ENCODE peak calls at places on chromosomes 13 and 19, in seven cellular contexts. One of them, this sample, is unnamed.

GRCh38 chr13:91346848-91347211 is 657 bp upstream of the MIR17HG start:
- DNase-seq in IMR-90: no peak
- DNase-seq in mesenchymal stem cell: peak; percentile 35
- DNase-seq in H1: no peak
- DNase-seq in mesendoderm: peak; percentile 64
- DNase-seq in trophoblast cell: peak; percentile 1
- DNase-seq in H9: peak; percentile 38
- DNase-seq in this sample: peak; percentile 14

GRCh38 chr13:30422056-30422914 is at the start of gene UBE2L5:
- DNase-seq in IMR-90: peak; percentile 74
- DNase-seq in mesenchymal stem cell: peak; percentile 82
- DNase-seq in H1: peak; percentile 78
- DNase-seq in mesendoderm: peak; percentile 87
- DNase-seq in trophoblast cell: peak; percentile 77
- DNase-seq in H9: peak; percentile 89
- DNase-seq in this sample: peak; percentile 66

GRCh38 chr19:21608571-21608970 is 103.2 kb downstream of the ZNF429 start:
- DNase-seq in IMR-90: no peak
- DNase-seq in mesenchymal stem cell: no peak
- DNase-seq in H1: no peak
- DNase-seq in mesendoderm: no peak
- DNase-seq in trophoblast cell: no peak
- DNase-seq in H9: no peak
- DNase-seq in this sample: no peak

GRCh38 chr13:29850213-29850898 is at the start of gene UBL3:
- DNase-seq in IMR-90: peak; percentile 95
- DNase-seq in mesenchymal stem cell: peak; percentile 98
- DNase-seq in H1: peak; percentile 87
- DNase-seq in mesendoderm: peak; percentile 99
- DNase-seq in trophoblast cell: peak; percentile 92
- DNase-seq in H9: peak; percentile 98
- DNase-seq in this sample: peak; percentile 96

GRCh38 chr13:46656786-46657185 is 103.8 kb downstream of the LRCH1 start:
- DNase-seq in IMR-90: no peak
- DNase-seq in mesenchymal stem cell: no peak
- DNase-seq in H1: no peak
- DNase-seq in mesendoderm: no peak
- DNase-seq in trophoblast cell: no peak
- DNase-seq in H9: no peak
- DNase-seq in this sample: no peak

GRCh38 chr19:56333506-56333905 is 18.9 kb upstream of the ZSCAN5A start:
- DNase-seq in IMR-90: peak; percentile 56
- DNase-seq in mesenchymal stem cell: peak; percentile 70
- DNase-seq in H1: peak; percentile 49
- DNase-seq in mesendoderm: peak; percentile 61
- DNase-seq in trophoblast cell: peak; percentile 42
- DNase-seq in H9: no peak
- DNase-seq in this sample: no peak

GRCh38 chr19:31312004-31312403 is 37.2 kb downstream of the TSHZ3 start:
- DNase-seq in IMR-90: peak; percentile 87
- DNase-seq in mesenchymal stem cell: peak; percentile 92
- DNase-seq in H1: no peak
- DNase-seq in mesendoderm: no peak
- DNase-seq in trophoblast cell: no peak
- DNase-seq in H9: no peak
- DNase-seq in this sample: no peak

GRCh38 chr19:48627865-48628314 is 8.6 kb downstream of the SPHK2 start:
- DNase-seq in IMR-90: no peak
- DNase-seq in mesenchymal stem cell: no peak
- DNase-seq in H1: no peak
- DNase-seq in mesendoderm: no peak
- DNase-seq in trophoblast cell: no peak
- DNase-seq in H9: peak; percentile 28
- DNase-seq in this sample: no peak

GRCh38 chr19:17996826-17997316 is 11.1 kb upstream of the ARRDC2 start:
- DNase-seq in IMR-90: peak; percentile 52
- DNase-seq in mesenchymal stem cell: peak; percentile 73
- DNase-seq in H1: peak; percentile 99
- DNase-seq in mesendoderm: peak; percentile 68
- DNase-seq in trophoblast cell: peak; percentile 79
- DNase-seq in H9: peak; percentile 84
- DNase-seq in this sample: peak; percentile 78

GRCh38 chr19:10782795-10783194 is 53.2 kb downstream of the TMED1 start:
- DNase-seq in IMR-90: no peak
- DNase-seq in mesenchymal stem cell: no peak
- DNase-seq in H1: no peak
- DNase-seq in mesendoderm: no peak
- DNase-seq in trophoblast cell: no peak
- DNase-seq in H9: no peak
- DNase-seq in this sample: no peak

GRCh38 chr19:33797821-33798633 is 1.4 kb downstream of the KCTD15 start:
- DNase-seq in IMR-90: peak; percentile 33
- DNase-seq in mesenchymal stem cell: peak; percentile 65
- DNase-seq in H1: peak; percentile 74
- DNase-seq in mesendoderm: peak; percentile 77
- DNase-seq in trophoblast cell: no peak
- DNase-seq in H9: peak; percentile 77
- DNase-seq in this sample: peak; percentile 61

GRCh38 chr13:94009696-94010095 is 469.8 kb downstream of the DCT start:
- DNase-seq in IMR-90: peak; percentile 64
- DNase-seq in mesenchymal stem cell: no peak
- DNase-seq in H1: no peak
- DNase-seq in mesendoderm: no peak
- DNase-seq in trophoblast cell: no peak
- DNase-seq in H9: no peak
- DNase-seq in this sample: no peak

GRCh38 chr19:38203197-38203596 is 20.8 kb downstream of the DPF1 start:
- DNase-seq in IMR-90: no peak
- DNase-seq in mesenchymal stem cell: no peak
- DNase-seq in H1: no peak
- DNase-seq in mesendoderm: no peak
- DNase-seq in trophoblast cell: no peak
- DNase-seq in H9: peak; percentile 24
- DNase-seq in this sample: no peak

GRCh38 chr13:73268306-73268705 is 209.5 kb downstream of the KLF5 start:
- DNase-seq in IMR-90: peak; percentile 65
- DNase-seq in mesenchymal stem cell: peak; percentile 57
- DNase-seq in H1: no peak
- DNase-seq in mesendoderm: no peak
- DNase-seq in trophoblast cell: no peak
- DNase-seq in H9: no peak
- DNase-seq in this sample: no peak

GRCh38 chr19:46639356-46640061 is 3.5 kb upstream of the GNG8 start:
- DNase-seq in IMR-90: peak; percentile 58
- DNase-seq in mesenchymal stem cell: peak; percentile 89
- DNase-seq in H1: no peak
- DNase-seq in mesendoderm: peak; percentile 74
- DNase-seq in trophoblast cell: no peak
- DNase-seq in H9: no peak
- DNase-seq in this sample: no peak

GRCh38 chr13:30766957-30767603 is 31.7 kb downstream of the ALOX5AP start:
- DNase-seq in IMR-90: no peak
- DNase-seq in mesenchymal stem cell: no peak
- DNase-seq in H1: no peak
- DNase-seq in mesendoderm: no peak
- DNase-seq in trophoblast cell: no peak
- DNase-seq in H9: no peak
- DNase-seq in this sample: no peak

GRCh38 chr19:47124937-47125668 is 5.5 kb upstream of the SAE1 start:
- DNase-seq in IMR-90: peak; percentile 78
- DNase-seq in mesenchymal stem cell: peak; percentile 82
- DNase-seq in H1: no peak
- DNase-seq in mesendoderm: peak; percentile 93
- DNase-seq in trophoblast cell: no peak
- DNase-seq in H9: peak; percentile 69
- DNase-seq in this sample: peak; percentile 76

GRCh38 chr19:37969695-37970094 is 62.7 kb downstream of the SIPA1L3 start:
- DNase-seq in IMR-90: no peak
- DNase-seq in mesenchymal stem cell: no peak
- DNase-seq in H1: no peak
- DNase-seq in mesendoderm: no peak
- DNase-seq in trophoblast cell: no peak
- DNase-seq in H9: no peak
- DNase-seq in this sample: no peak

GRCh38 chr13:113059891-113060290 is 45.7 kb upstream of the F7 start:
- DNase-seq in IMR-90: no peak
- DNase-seq in mesenchymal stem cell: no peak
- DNase-seq in H1: no peak
- DNase-seq in mesendoderm: no peak
- DNase-seq in trophoblast cell: no peak
- DNase-seq in H9: no peak
- DNase-seq in this sample: no peak

GRCh38 chr19:49064768-49065611 is at the start of gene NTF4:
- DNase-seq in IMR-90: no peak
- DNase-seq in mesenchymal stem cell: peak; percentile 59
- DNase-seq in H1: peak; percentile 78
- DNase-seq in mesendoderm: peak; percentile 76
- DNase-seq in trophoblast cell: peak; percentile 61
- DNase-seq in H9: peak; percentile 80
- DNase-seq in this sample: peak; percentile 71

GRCh38 chr19:7224205-7224833 is 69.9 kb downstream of the INSR start:
- DNase-seq in IMR-90: peak; percentile 30
- DNase-seq in mesenchymal stem cell: no peak
- DNase-seq in H1: no peak
- DNase-seq in mesendoderm: no peak
- DNase-seq in trophoblast cell: no peak
- DNase-seq in H9: no peak
- DNase-seq in this sample: no peak

GRCh38 chr19:8036438-8037099 is 16.0 kb upstream of the CCL25 start:
- DNase-seq in IMR-90: no peak
- DNase-seq in mesenchymal stem cell: no peak
- DNase-seq in H1: no peak
- DNase-seq in mesendoderm: no peak
- DNase-seq in trophoblast cell: no peak
- DNase-seq in H9: no peak
- DNase-seq in this sample: no peak

GRCh38 chr13:52399708-52400107 is 6.3 kb downstream of the THSD1 start:
- DNase-seq in IMR-90: peak; percentile 41
- DNase-seq in mesenchymal stem cell: no peak
- DNase-seq in H1: no peak
- DNase-seq in mesendoderm: peak; percentile 13
- DNase-seq in trophoblast cell: no peak
- DNase-seq in H9: no peak
- DNase-seq in this sample: no peak

GRCh38 chr13:22091222-22091970 is 420.5 kb downstream of the FGF9 start:
- DNase-seq in IMR-90: peak; percentile 79
- DNase-seq in mesenchymal stem cell: peak; percentile 6
- DNase-seq in H1: no peak
- DNase-seq in mesendoderm: no peak
- DNase-seq in trophoblast cell: no peak
- DNase-seq in H9: no peak
- DNase-seq in this sample: no peak
- H3K23ac ChIP-seq in IMR-90: peak overlapping the region; percentile 73
- H3K23ac ChIP-seq in mesenchymal stem cell: no peak overlapping the region
- H3K23ac ChIP-seq in H1: no peak overlapping the region
- H3K23ac ChIP-seq in mesendoderm: no peak overlapping the region
- H3K23ac ChIP-seq in trophoblast cell: no peak overlapping the region
- H3K23ac ChIP-seq in H9: no peak overlapping the region
- H3K23ac ChIP-seq in this sample: no peak overlapping the region

DNA sequence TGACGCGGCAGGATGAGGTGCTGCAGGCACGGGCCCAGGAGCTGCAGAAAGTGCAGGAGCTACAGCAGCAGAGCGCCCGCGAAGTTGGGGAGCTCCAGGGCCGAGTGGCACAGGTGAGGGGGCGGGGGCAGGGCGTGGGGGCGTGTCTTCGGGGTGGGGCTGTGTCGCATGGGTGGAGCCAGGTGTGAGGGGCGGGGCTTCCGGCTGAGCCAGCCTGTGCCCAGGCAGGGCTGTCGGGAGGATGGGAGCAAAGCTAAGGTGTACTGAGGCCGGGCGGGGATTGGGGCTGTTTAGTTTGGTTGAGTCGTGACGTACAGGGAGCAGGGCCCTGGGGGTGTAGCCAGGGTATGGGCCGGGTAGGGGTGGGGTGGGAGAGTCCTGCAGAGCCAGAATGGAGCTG is 62.3 kb downstream of the KCNC3 start:
- DNase-seq in IMR-90: no peak
- DNase-seq in mesenchymal stem cell: no peak
- DNase-seq in H1: peak; percentile 97
- DNase-seq in mesendoderm: peak; percentile 87
- DNase-seq in trophoblast cell: no peak
- DNase-seq in H9: peak; percentile 97
- DNase-seq in this sample: no peak
- H3K23ac ChIP-seq in IMR-90: no peak overlapping the region
- H3K23ac ChIP-seq in mesenchymal stem cell: no peak overlapping the region
- H3K23ac ChIP-seq in H1: no peak overlapping the region
- H3K23ac ChIP-seq in mesendoderm: no peak overlapping the region
- H3K23ac ChIP-seq in trophoblast cell: no peak overlapping the region
- H3K23ac ChIP-seq in H9: no peak overlapping the region
- H3K23ac ChIP-seq in this sample: no peak overlapping the region

DNA sequence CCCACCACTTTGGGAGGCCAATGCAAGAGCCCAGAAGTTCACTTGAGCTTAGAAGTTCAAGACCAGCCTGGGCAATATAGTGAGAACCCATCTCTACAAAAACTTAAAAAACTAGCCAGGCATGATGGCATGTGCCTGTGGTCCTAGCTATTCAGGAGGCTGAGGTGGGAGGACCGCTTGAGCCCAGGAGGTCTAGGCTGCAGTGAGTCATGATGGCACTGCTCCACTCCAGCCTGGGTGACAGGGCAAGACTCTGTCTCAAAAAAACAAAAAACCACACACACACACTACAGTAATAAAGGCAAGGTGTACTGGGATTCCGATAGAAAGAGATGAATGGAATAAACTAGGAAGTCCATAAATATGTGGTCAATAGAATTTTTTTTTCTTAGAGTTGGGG is 35.6 kb downstream of the CYP2F1 start:
- DNase-seq in IMR-90: no peak
- DNase-seq in mesenchymal stem cell: no peak
- DNase-seq in H1: no peak
- DNase-seq in mesendoderm: no peak
- DNase-seq in trophoblast cell: no peak
- DNase-seq in H9: no peak
- DNase-seq in this sample: no peak
- H3K23ac ChIP-seq in IMR-90: no peak overlapping the region
- H3K23ac ChIP-seq in mesenchymal stem cell: no peak overlapping the region
- H3K23ac ChIP-seq in H1: no peak overlapping the region
- H3K23ac ChIP-seq in mesendoderm: no peak overlapping the region
- H3K23ac ChIP-seq in trophoblast cell: no peak overlapping the region
- H3K23ac ChIP-seq in H9: no peak overlapping the region
- H3K23ac ChIP-seq in this sample: no peak overlapping the region

GRCh38 chr13:80504453-80504852 is 163.5 kb upstream of the SPRY2 start:
- DNase-seq in IMR-90: no peak
- DNase-seq in mesenchymal stem cell: no peak
- DNase-seq in H1: no peak
- DNase-seq in mesendoderm: no peak
- DNase-seq in trophoblast cell: no peak
- DNase-seq in H9: no peak
- DNase-seq in this sample: no peak

GRCh38 chr13:80502359-80502758 is 161.4 kb upstream of the SPRY2 start:
- DNase-seq in IMR-90: no peak
- DNase-seq in mesenchymal stem cell: no peak
- DNase-seq in H1: no peak
- DNase-seq in mesendoderm: no peak
- DNase-seq in trophoblast cell: no peak
- DNase-seq in H9: no peak
- DNase-seq in this sample: no peak

GRCh38 chr13:80513196-80513595 is 172.3 kb upstream of the SPRY2 start:
- DNase-seq in IMR-90: no peak
- DNase-seq in mesenchymal stem cell: no peak
- DNase-seq in H1: no peak
- DNase-seq in mesendoderm: no peak
- DNase-seq in trophoblast cell: no peak
- DNase-seq in H9: no peak
- DNase-seq in this sample: no peak

GRCh38 chr13:80509264-80509663 is 168.3 kb upstream of the SPRY2 start:
- DNase-seq in IMR-90: no peak
- DNase-seq in mesenchymal stem cell: no peak
- DNase-seq in H1: no peak
- DNase-seq in mesendoderm: no peak
- DNase-seq in trophoblast cell: no peak
- DNase-seq in H9: no peak
- DNase-seq in this sample: no peak

GRCh38 chr13:80508031-80508430 is 167.1 kb upstream of the SPRY2 start:
- DNase-seq in IMR-90: no peak
- DNase-seq in mesenchymal stem cell: no peak
- DNase-seq in H1: no peak
- DNase-seq in mesendoderm: no peak
- DNase-seq in trophoblast cell: no peak
- DNase-seq in H9: no peak
- DNase-seq in this sample: no peak
- H3K23ac ChIP-seq in IMR-90: no peak overlapping the region
- H3K23ac ChIP-seq in mesenchymal stem cell: no peak overlapping the region
- H3K23ac ChIP-seq in H1: no peak overlapping the region
- H3K23ac ChIP-seq in mesendoderm: no peak overlapping the region
- H3K23ac ChIP-seq in trophoblast cell: no peak overlapping the region
- H3K23ac ChIP-seq in H9: no peak overlapping the region
- H3K23ac ChIP-seq in this sample: no peak overlapping the region